ENCODE peak calls at places on chromosomes 12 and 14, in four cellular contexts. One of them, this sample, is unnamed.
A peak's percentile ranks its signal among the peaks of the same experiment; 100 is the strongest.

GRCh38 chr14:100374891-100375272 is 51.7 kb downstream of the SLC25A47 start:
- DNase-seq in SK-N-SH: no peak
- DNase-seq in IMR-90: peak; percentile 20
- DNase-seq in A549: no peak
- DNase-seq in this sample: no peak

GRCh38 chr14:51014086-51014485 is 69.8 kb upstream of the PYGL start:
- DNase-seq in IMR-90: peak; percentile 67
- DNase-seq in SK-N-SH: no peak
- DNase-seq in A549: no peak
- DNase-seq in this sample: no peak

GRCh38 chr14:24692382-24693352 is 58.7 kb upstream of the GZMB start:
- DNase-seq in IMR-90: no peak
- DNase-seq in A549: no peak
- DNase-seq in SK-N-SH: no peak
- DNase-seq in this sample: no peak

GRCh38 chr12:132544173-132544468 is 54.2 kb downstream of the FBRSL1 start:
- DNase-seq in IMR-90: no peak
- DNase-seq in SK-N-SH: no peak
- DNase-seq in A549: no peak
- DNase-seq in this sample: no peak

GRCh38 chr12:22415342-22416309 is 81.1 kb upstream of the ST8SIA1 start:
- DNase-seq in IMR-90: no peak
- DNase-seq in A549: peak; percentile 73
- DNase-seq in SK-N-SH: no peak
- DNase-seq in this sample: no peak

GRCh38 chr12:4975574-4975973 is 65.9 kb downstream of the KCNA1 start:
- DNase-seq in A549: peak; percentile 29
- DNase-seq in IMR-90: no peak
- DNase-seq in SK-N-SH: peak; percentile 16
- DNase-seq in this sample: no peak

GRCh38 chr12:39003541-39004160 is 98.3 kb upstream of the CPNE8 start:
- DNase-seq in SK-N-SH: no peak
- DNase-seq in A549: peak; percentile 19
- DNase-seq in IMR-90: no peak
- DNase-seq in this sample: no peak

GRCh38 chr14:50366115-50366514 is 30.6 kb downstream of the CDKL1 start:
- DNase-seq in SK-N-SH: no peak
- DNase-seq in A549: no peak
- DNase-seq in IMR-90: peak; percentile 21
- DNase-seq in this sample: no peak

GRCh38 chr12:131091413-131091975 is 137.8 kb downstream of the ADGRD1 start:
- DNase-seq in SK-N-SH: no peak
- DNase-seq in A549: no peak
- DNase-seq in IMR-90: no peak
- DNase-seq in this sample: peak; percentile 80

GRCh38 chr12:116478243-116478773 is 80.9 kb upstream of the MAP1LC3B2 start:
- DNase-seq in SK-N-SH: no peak
- DNase-seq in A549: no peak
- DNase-seq in IMR-90: no peak
- DNase-seq in this sample: no peak

GRCh38 chr12:105278043-105278697 is 42.2 kb upstream of the APPL2 start:
- DNase-seq in SK-N-SH: peak; percentile 11
- DNase-seq in A549: peak; percentile 57
- DNase-seq in IMR-90: peak; percentile 25
- DNase-seq in this sample: no peak

GRCh38 chr12:131610891-131611290 is 100.0 kb upstream of the SFSWAP start:
- DNase-seq in IMR-90: no peak
- DNase-seq in SK-N-SH: no peak
- DNase-seq in A549: no peak
- DNase-seq in this sample: no peak

GRCh38 chr12:1117970-1118563 is 127.0 kb downstream of the ERC1 start:
- DNase-seq in IMR-90: peak; percentile 79
- DNase-seq in SK-N-SH: peak; percentile 45
- DNase-seq in A549: peak; percentile 80
- DNase-seq in this sample: no peak

GRCh38 chr14:94305620-94306019 is 12.6 kb upstream of the SERPINA10 start:
- DNase-seq in SK-N-SH: no peak
- DNase-seq in IMR-90: no peak
- DNase-seq in A549: no peak
- DNase-seq in this sample: no peak

GRCh38 chr12:92602476-92602875 is 100.3 kb upstream of the PLEKHG7 start:
- DNase-seq in IMR-90: peak; percentile 96
- DNase-seq in SK-N-SH: no peak
- DNase-seq in A549: peak; percentile 82
- DNase-seq in this sample: no peak

DNA sequence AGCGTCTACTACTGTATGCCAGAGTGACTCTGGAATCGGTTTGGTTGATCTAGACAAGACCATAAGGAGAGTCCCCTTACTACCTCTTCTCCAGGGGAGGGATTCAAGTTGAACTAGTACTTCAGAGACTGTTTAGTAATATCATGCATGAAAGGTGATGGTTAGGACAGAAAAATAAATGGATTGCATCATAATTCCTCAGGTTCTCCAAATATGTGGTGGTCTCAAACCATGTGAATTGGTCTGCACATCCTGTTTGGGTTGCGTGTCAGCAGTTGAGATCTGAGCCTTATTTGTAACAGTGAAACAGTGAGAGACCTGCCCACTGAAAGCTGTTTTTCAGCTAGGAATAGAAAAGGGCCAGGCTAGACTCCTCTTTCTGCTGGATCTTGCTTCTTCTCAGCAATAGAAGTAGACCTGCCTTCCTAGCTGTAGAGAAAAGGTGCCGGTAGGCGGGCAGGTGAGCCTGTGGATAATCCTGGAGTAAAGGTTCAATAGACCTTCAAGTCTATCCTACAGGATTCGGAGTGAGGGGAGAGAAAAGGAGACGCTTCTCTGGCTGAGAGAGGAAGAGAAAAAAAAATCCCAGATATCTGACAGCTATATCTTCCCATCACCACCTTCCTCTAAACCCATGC is 258.5 kb upstream of the E2F7 start:
- DNase-seq in IMR-90: no peak
- DNase-seq in SK-N-SH: no peak
- DNase-seq in A549: no peak
- DNase-seq in this sample: no peak
- H3K4me3 ChIP-seq in IMR-90: no peak overlapping the region
- H3K4me3 ChIP-seq in SK-N-SH: peak overlapping the region; percentile 96
- H3K4me3 ChIP-seq in A549: no peak overlapping the region
- H3K4me3 ChIP-seq in this sample: no peak overlapping the region

GRCh38 chr12:118493962-118494361 is 117.6 kb downstream of the SUDS3 start:
- DNase-seq in A549: no peak
- DNase-seq in SK-N-SH: no peak
- DNase-seq in IMR-90: no peak
- DNase-seq in this sample: no peak

DNA sequence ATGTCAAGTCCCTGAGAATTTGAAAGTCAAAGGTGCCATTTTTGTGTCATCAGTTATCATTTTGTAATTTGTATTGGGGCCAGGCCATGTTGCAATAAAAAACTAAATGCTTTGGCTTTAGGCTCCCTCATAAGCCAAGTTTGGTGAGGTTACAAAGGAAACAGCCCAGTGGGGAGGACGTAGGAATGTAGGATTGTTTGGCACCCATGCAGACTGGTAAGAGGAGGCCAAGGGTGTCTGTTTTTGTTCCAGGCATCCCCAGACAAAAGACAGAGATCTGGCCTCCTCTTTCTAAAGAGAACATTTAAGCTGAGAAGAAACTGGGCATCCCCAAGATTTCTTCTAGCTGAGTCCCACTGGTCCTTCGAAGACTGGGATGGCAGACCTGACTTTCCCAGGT is 111.7 kb downstream of the SUDS3 start:
- DNase-seq in SK-N-SH: no peak
- DNase-seq in IMR-90: no peak
- DNase-seq in A549: no peak
- DNase-seq in this sample: no peak
- TF ChIP-seq SMC3 in SK-N-SH: no peak
- TF ChIP-seq SMC3 in IMR-90: no peak
- TF ChIP-seq SMC3 in A549: no peak
- TF ChIP-seq SMC3 in this sample: no peak

DNA sequence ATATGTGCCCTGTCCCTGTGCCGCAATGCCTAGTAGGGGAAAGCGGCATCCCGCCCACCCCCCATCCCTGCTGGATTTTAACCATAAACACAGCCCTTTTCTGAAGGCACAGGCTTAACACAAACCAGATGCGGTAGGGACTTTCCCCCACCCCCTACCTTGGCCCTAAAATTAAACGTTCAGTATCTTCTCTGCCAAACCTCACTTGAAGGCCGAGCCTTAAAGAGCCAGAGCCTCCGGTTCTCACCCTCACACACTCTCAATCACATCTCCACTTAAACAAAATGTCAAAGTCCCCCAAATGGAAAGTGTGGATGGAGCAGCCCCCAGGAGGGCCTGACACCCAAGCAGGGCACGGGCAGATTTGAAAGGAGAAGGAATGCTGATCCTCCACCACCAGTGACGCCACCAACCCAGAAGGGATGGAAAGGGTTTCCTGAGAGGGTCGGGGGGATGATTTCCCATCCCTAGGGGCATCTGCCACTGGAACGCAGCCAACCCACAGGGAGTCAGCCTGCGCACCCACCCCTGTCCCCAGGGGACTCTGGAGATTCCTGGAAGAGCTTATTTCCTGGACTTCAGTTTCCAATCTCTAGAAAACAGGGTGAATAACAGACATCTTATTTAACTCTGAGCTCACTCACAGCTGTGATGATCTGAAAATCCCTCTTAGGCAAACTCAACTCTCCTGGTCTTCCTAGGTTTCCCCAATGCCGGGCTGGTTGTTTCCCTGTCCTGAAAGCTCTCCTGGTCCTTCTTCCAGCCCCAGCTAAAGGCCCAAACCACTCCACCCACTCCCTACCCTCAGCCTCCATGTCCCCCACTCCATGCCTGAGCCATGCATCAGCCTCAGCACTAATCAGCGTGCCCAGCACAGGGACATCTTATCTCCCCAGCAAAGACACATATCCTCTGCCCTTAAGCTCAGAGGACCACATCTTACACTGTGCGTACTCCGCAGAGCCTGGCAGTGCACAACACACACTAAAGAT is 26.3 kb downstream of the ACTN1 start:
- DNase-seq in SK-N-SH: peak; percentile 78
- DNase-seq in IMR-90: peak; percentile 94
- DNase-seq in A549: no peak
- DNase-seq in this sample: no peak
- H3K4me3 ChIP-seq in SK-N-SH: peak overlapping the region; percentile 54
- H3K4me3 ChIP-seq in IMR-90: no peak overlapping the region
- H3K4me3 ChIP-seq in A549: peak overlapping the region; percentile 18
- H3K4me3 ChIP-seq in this sample: no peak overlapping the region

GRCh38 chr14:77141592-77142288 is at the start of gene ZDHHC22:
- DNase-seq in IMR-90: no peak
- DNase-seq in A549: peak; percentile 22
- DNase-seq in SK-N-SH: peak; percentile 92
- DNase-seq in this sample: no peak

GRCh38 chr14:77139540-77140342 is 1.9 kb downstream of the ZDHHC22 start:
- DNase-seq in IMR-90: no peak
- DNase-seq in SK-N-SH: peak; percentile 90
- DNase-seq in A549: peak; percentile 59
- DNase-seq in this sample: no peak

GRCh38 chr14:77139022-77139421 is 2.6 kb downstream of the ZDHHC22 start:
- DNase-seq in IMR-90: no peak
- DNase-seq in SK-N-SH: no peak
- DNase-seq in A549: no peak
- DNase-seq in this sample: no peak

GRCh38 chr14:77140937-77141591 is 527 bp downstream of the ZDHHC22 start:
- DNase-seq in A549: peak; percentile 49
- DNase-seq in SK-N-SH: peak; percentile 94
- DNase-seq in IMR-90: peak; percentile 18
- DNase-seq in this sample: no peak

DNA sequence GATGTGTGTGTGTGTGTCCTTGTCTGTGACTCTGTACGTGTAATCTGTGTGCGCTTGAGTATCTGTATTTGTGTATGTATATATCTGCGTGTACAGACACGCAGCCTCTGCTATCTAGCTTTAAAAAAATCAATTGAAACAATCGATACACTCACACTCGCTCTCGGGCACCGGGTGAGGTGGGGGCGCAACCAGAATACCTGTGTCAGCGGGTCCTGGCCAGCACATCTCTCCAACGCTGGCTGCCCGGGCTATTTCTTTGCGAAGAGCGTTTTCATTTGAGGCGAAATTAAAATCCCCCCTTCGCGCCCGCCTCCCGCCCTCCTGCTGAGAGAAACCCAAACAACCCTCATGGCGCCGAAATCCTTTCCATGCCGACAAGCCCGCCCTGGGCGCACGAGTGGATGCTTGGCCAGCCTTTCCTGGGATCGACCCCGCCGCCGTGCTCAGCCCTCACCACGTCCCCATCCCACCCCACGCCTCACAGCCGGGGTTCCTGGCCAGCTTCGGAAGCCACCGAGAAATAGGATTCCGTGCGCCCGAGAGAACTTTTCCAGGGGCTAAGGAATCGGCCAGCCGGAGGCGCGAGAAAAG is 1.2 kb downstream of the ZDHHC22 start:
- DNase-seq in A549: peak; percentile 21
- DNase-seq in SK-N-SH: no peak
- DNase-seq in IMR-90: no peak
- DNase-seq in this sample: no peak
- TF ChIP-seq SMC3 in A549: no peak
- TF ChIP-seq SMC3 in SK-N-SH: no peak
- TF ChIP-seq SMC3 in IMR-90: no peak
- TF ChIP-seq SMC3 in this sample: no peak

DNA sequence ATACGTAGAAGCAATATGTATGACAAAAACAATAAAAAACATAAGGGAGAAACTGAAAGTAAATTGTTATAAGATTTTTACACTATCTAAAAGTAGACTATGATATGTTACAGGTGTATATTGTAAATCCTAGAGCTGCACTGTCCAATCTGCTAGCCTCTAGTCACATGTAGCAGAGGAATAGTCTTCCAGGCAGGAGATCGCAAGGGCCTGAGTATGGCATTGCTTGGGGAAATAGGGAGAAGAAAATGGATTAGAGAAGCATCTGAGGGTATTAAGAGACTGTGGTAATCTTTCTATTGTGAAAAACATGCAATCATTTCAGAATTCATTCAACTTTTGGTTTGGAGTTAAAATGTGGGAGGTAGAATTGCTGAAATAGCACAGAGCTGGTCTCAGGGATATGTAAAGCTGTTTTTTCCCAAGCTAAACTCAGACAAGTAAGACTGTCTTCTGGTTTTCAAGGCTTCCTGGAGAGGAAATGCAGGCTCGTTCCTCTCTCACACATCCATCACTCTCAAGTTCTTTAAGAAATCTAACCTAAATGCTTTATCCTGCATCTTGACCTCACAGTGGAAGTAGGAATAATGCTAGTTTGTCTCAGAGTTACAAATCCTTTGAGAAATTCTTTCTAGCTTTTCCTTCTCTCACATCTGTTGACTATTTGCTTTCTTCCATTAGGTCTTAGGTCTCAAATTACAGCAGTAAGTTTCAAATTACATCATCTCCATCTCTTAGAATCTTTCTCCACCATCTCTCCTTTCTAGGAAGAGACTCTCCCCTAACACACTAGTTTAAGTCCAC is 7.6 kb upstream of the CCDC184 start:
- DNase-seq in SK-N-SH: no peak
- DNase-seq in A549: no peak
- DNase-seq in IMR-90: no peak
- DNase-seq in this sample: no peak
- H3K4me3 ChIP-seq in SK-N-SH: peak overlapping the region; percentile 22
- H3K4me3 ChIP-seq in A549: no peak overlapping the region
- H3K4me3 ChIP-seq in IMR-90: no peak overlapping the region
- H3K4me3 ChIP-seq in this sample: no peak overlapping the region

This sample was measured in GM12878.